ENCODE peak calls at places on chromosomes 5 and 9, in six cellular contexts. O is ovary, X is RWPE1, R is dorsolateral prefrontal cortex, W is GM12865, D is MM.1S. E is an unnamed sample.

GRCh38 chr9:77521091-77521490 is 127.0 kb downstream of the GNA14 start:
- DNase-seq in O (peak; percentile 64), X (no peak), R (peak; percentile 76), W (no peak), D (no peak), E (no peak)

GRCh38 chr5:166430491-166431319 is 1860.7 kb upstream of the WWC1 start:
- DNase-seq in O (no peak), X (no peak), R (no peak), W (no peak), D (no peak), E (no peak)

GRCh38 chr5:114857951-114858401 is 311.7 kb downstream of the TRIM36 start:
- DNase-seq in O (no peak), X (no peak), R (peak; percentile 42), W (peak; percentile 8), D (no peak), E (no peak)

GRCh38 chr5:122175852-122176251 is 46.5 kb downstream of the ZNF474 start:
- DNase-seq in O (no peak), X (no peak), R (no peak), W (no peak), D (no peak), E (no peak)

GRCh38 chr5:80238778-80239679 is 16.8 kb downstream of the SERINC5 start:
- DNase-seq in O (peak; percentile 74), X (no peak), R (peak; percentile 91), W (no peak), D (no peak), E (no peak)

GRCh38 chr5:151056367-151057306 is 24.2 kb downstream of the TNIP1 start:
- DNase-seq in O (no peak), X (no peak), R (no peak), W (no peak), D (no peak), E (no peak)

GRCh38 chr5:153938131-153938842 is 100.4 kb downstream of the FAM114A2 start:
- DNase-seq in O (no peak), X (no peak), R (no peak), W (no peak), D (no peak), E (no peak)

GRCh38 chr5:172859966-172860365 is 25.9 kb downstream of the ERGIC1 start:
- DNase-seq in O (no peak), X (no peak), R (no peak), W (no peak), D (no peak), E (no peak)

GRCh38 chr9:130260816-130261765 is 4.5 kb upstream of the HMCN2 start:
- DNase-seq in O (no peak), X (no peak), R (no peak), W (no peak), D (no peak), E (no peak)

GRCh38 chr5:17019324-17019723 is 83.2 kb upstream of the MYO10 start:
- DNase-seq in O (no peak), X (no peak), R (no peak), W (no peak), D (no peak), E (no peak)

GRCh38 chr5:146223179-146223578 is 19.8 kb downstream of the RBM27 start:
- DNase-seq in O (no peak), X (no peak), R (no peak), W (no peak), D (no peak), E (no peak)

GRCh38 chr5:58722160-58722559 is 139.3 kb downstream of the RAB3C start:
- DNase-seq in O (no peak), X (no peak), R (no peak), W (no peak), D (no peak), E (no peak)

GRCh38 chr5:171543486-171543885 is 124.0 kb downstream of the FGF18 start:
- DNase-seq in O (no peak), X (no peak), R (no peak), W (no peak), D (no peak), E (no peak)

GRCh38 chr5:124649548-124650501 is 96.6 kb downstream of the ZNF608 start:
- DNase-seq in O (peak; percentile 50), X (peak; percentile 54), R (peak; percentile 49), W (peak; percentile 98), D (peak; percentile 99), E (peak; percentile 84)

GRCh38 chr9:134768332-134769083 is 112.1 kb upstream of the FCN2 start:
- DNase-seq in O (no peak), X (no peak), R (peak; percentile 43), W (no peak), D (no peak), E (no peak)

GRCh38 chr9:131068076-131068816 is 28.1 kb upstream of the AIF1L start:
- DNase-seq in O (no peak), X (no peak), R (no peak), W (no peak), D (no peak), E (no peak)

GRCh38 chr5:179146277-179146676 is 86.1 kb downstream of the ZNF354C start:
- DNase-seq in O (no peak), X (no peak), R (no peak), W (no peak), D (no peak), E (no peak)

GRCh38 chr9:2620876-2621677 is 510 bp upstream of the VLDLR start:
- DNase-seq in O (peak; percentile 87), X (peak; percentile 40), R (peak; percentile 60), W (peak; percentile 60), D (peak; percentile 8), E (peak; percentile 63)
- TF ChIP-seq CTCF in O (peak; percentile 37), X (no peak), R (no peak), W (no peak), D (no peak), E (peak; percentile 12)

GRCh38 chr5:101942321-101942882 is 353.7 kb downstream of the SLCO4C1 start:
- DNase-seq in O (no peak), X (peak; percentile 8), R (no peak), W (peak; percentile 45), D (peak; percentile 40), E (peak; percentile 10)
- TF ChIP-seq CTCF in O (no peak), X (peak; percentile 56), R (peak; percentile 37), W (peak; percentile 80), D (peak; percentile 74), E (peak; percentile 77)

DNA sequence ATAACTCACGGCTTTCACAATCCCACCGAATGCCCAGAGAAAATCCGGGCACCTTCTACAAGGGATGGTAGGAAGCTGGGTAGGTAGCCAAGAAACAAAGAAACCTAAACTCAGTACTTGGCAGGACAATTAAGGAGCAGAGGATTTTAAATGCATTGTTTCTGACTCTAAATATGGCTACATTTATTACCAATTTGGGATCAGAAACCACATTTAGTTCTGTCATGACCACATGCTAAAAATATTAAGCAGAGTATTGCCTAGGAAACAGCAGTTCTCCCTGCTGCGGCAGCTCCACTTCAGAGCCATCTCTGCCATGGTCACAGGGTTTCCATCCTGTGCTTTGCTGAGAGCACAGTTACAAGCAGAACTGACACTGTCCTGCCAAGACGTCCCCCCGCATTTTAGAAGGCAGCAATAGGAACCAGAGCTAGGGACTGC is 57.5 kb downstream of the SIL1 start:
- DNase-seq in O (no peak), X (no peak), R (no peak), W (peak; percentile 38), D (peak; percentile 54), E (no peak)
- TF ChIP-seq CTCF in O (no peak), X (no peak), R (no peak), W (no peak), D (no peak), E (no peak)

GRCh38 chr5:127176769-127177168 is 103.5 kb upstream of the C5orf63 start:
- DNase-seq in O (no peak), X (no peak), R (no peak), W (no peak), D (no peak), E (no peak)
- TF ChIP-seq CTCF in O (no peak), X (no peak), R (no peak), W (no peak), D (no peak), E (no peak)

GRCh38 chr5:94832685-94833084 is 214.2 kb downstream of the SLF1 start:
- DNase-seq in O (no peak), X (no peak), R (no peak), W (no peak), D (no peak), E (no peak)

DNA sequence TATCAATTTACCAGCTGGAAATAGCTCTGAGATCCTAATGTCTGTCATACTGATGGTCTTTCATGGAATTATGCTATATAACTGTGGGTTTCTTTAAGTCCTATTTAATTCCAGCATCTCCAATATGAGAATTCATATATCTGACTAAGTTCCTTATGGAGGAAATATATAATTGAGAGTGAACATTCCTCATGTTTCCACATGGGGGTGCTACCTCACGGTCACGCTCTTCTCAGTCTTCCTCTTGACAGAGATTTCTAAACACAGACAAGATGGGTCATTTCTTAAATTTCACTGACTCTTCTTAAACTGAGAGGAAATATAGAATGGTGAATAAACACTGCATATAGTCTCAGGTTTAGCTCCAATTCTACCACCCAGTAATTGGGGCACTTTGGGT is 212.1 kb downstream of the SLF1 start:
- DNase-seq in O (no peak), X (no peak), R (no peak), W (peak; percentile 14), D (peak; percentile 13), E (peak; percentile 17)
- TF ChIP-seq CTCF in O (no peak), X (peak; percentile 13), R (peak; percentile 54), W (peak; percentile 37), D (peak; percentile 47), E (peak; percentile 40)

E was measured in GM13977.